ENCODE peak calls at places on chromosomes 13 and 19, in nine cellular contexts. L is IMR-90; M is endothelial cell; K is MCF 10A; I is activated T-cell treated with anti-CD3 and anti-CD28 coated beads, Interleukin-2, amount 50 U/mL, for 72 hours; R is right lobe of liver; Y is mucosa of gallbladder; O is esophagus squamous epithelium; V is occipital lobe. G is an unnamed sample.

GRCh38 chr19:46147791-46148288 is at the start of gene IGFL2:
- DNase-seq in L (no peak), M (no peak), K (peak; percentile 58), I (peak; percentile 20), R (no peak), Y (no peak), O (no peak), V (no peak), G (no peak)

GRCh38 chr13:49828452-49828851 is 36.0 kb upstream of the KPNA3 start:
- DNase-seq in L (no peak), M (no peak), K (peak; percentile 30), I (no peak), R (no peak), Y (no peak), O (no peak), V (no peak), G (no peak)

GRCh38 chr13:95153647-95154405 is 147.4 kb downstream of the ABCC4 start:
- DNase-seq in L (peak; percentile 21), M (no peak), K (peak; percentile 65), I (no peak), R (no peak), Y (no peak), O (no peak), V (no peak), G (peak; percentile 99)

GRCh38 chr13:103948477-103948876 is 882.3 kb upstream of the SLC10A2 start:
- DNase-seq in L (no peak), M (no peak), K (no peak), I (no peak), R (no peak), Y (no peak), O (no peak), V (no peak), G (no peak)

GRCh38 chr13:63351533-63351932 is 1935.9 kb upstream of the PCDH20 start:
- DNase-seq in L (peak; percentile 36), M (no peak), K (no peak), I (no peak), R (no peak), Y (no peak), O (no peak), V (no peak), G (no peak)

GRCh38 chr19:5150902-5151741 is 182.2 kb downstream of the KDM4B start:
- DNase-seq in L (no peak), M (no peak), K (no peak), I (no peak), R (peak; percentile 56), Y (no peak), O (no peak), V (no peak), G (no peak)

GRCh38 chr19:11881151-11881800 is 6.3 kb upstream of the ZNF69 start:
- DNase-seq in L (peak; percentile 51), M (peak; percentile 8), K (peak; percentile 30), I (peak; percentile 57), R (no peak), Y (peak; percentile 64), O (no peak), V (no peak), G (peak; percentile 15)

GRCh38 chr13:40383132-40383531 is 283.3 kb downstream of the FOXO1 start:
- DNase-seq in L (no peak), M (no peak), K (no peak), I (no peak), R (no peak), Y (no peak), O (no peak), V (no peak), G (no peak)

GRCh38 chr19:34336781-34337271 is 28.2 kb upstream of the GPI start:
- DNase-seq in L (peak; percentile 47), M (peak; percentile 44), K (peak; percentile 52), I (peak; percentile 62), R (no peak), Y (no peak), O (no peak), V (no peak), G (no peak)

GRCh38 chr13:45370922-45371406 is 30.0 kb upstream of the TPT1 start:
- DNase-seq in L (peak; percentile 84), M (peak; percentile 85), K (peak; percentile 69), I (peak; percentile 58), R (peak; percentile 73), Y (peak; percentile 60), O (no peak), V (no peak), G (no peak)

GRCh38 chr13:72953391-72953960 is 105.3 kb upstream of the KLF5 start:
- DNase-seq in L (no peak), M (no peak), K (peak; percentile 39), I (no peak), R (no peak), Y (peak; percentile 61), O (no peak), V (no peak), G (no peak)

GRCh38 chr13:94712287-94712811 is at the start of gene SOX21:
- DNase-seq in L (no peak), M (no peak), K (no peak), I (no peak), R (no peak), Y (no peak), O (no peak), V (no peak), G (peak; percentile 20)

GRCh38 chr19:19650331-19650730 is 6.9 kb upstream of the GMIP start:
- DNase-seq in L (no peak), M (no peak), K (no peak), I (no peak), R (no peak), Y (no peak), O (no peak), V (no peak), G (no peak)

GRCh38 chr19:16661480-16662034 is 618 bp downstream of the TMEM38A start:
- DNase-seq in L (no peak), M (no peak), K (no peak), I (peak; percentile 18), R (peak; percentile 66), Y (no peak), O (no peak), V (no peak), G (peak; percentile 35)

GRCh38 chr13:48994731-48995130 is 19.0 kb downstream of the FNDC3A start:
- DNase-seq in L (peak; percentile 68), M (no peak), K (no peak), I (no peak), R (no peak), Y (no peak), O (no peak), V (no peak), G (no peak)

GRCh38 chr19:5595129-5595528 is 27.4 kb upstream of the TINCR start:
- DNase-seq in L (no peak), M (no peak), K (no peak), I (no peak), R (no peak), Y (no peak), O (no peak), V (no peak), G (no peak)

GRCh38 chr19:14072535-14073231 is at the start of gene MISP3:
- DNase-seq in L (no peak), M (no peak), K (peak; percentile 51), I (peak; percentile 66), R (peak; percentile 89), Y (peak; percentile 51), O (no peak), V (no peak), G (no peak)

GRCh38 chr13:38045278-38046048 is 175.9 kb upstream of the TRPC4 start:
- DNase-seq in L (peak; percentile 33), M (peak; percentile 11), K (peak; percentile 56), I (no peak), R (no peak), Y (no peak), O (no peak), V (no peak), G (peak; percentile 13)

GRCh38 chr19:19997656-19998268 is 41.5 kb downstream of the ZNF682 start:
- DNase-seq in L (no peak), M (peak; percentile 50), K (no peak), I (peak; percentile 56), R (no peak), Y (peak; percentile 10), O (no peak), V (no peak), G (no peak)

GRCh38 chr13:33676700-33677048 is 141.3 kb upstream of the RFC3 start:
- DNase-seq in L (peak; percentile 21), M (no peak), K (peak; percentile 77), I (peak; percentile 37), R (peak; percentile 74), Y (peak; percentile 49), O (no peak), V (no peak), G (peak; percentile 71)

GRCh38 chr19:38210458-38210987 is 13.5 kb downstream of the DPF1 start:
- DNase-seq in L (peak; percentile 28), M (peak; percentile 61), K (no peak), I (no peak), R (no peak), Y (peak; percentile 27), O (no peak), V (peak; percentile 81), G (no peak)

GRCh38 chr19:51460164-51460992 is 2.1 kb upstream of the SIGLEC8 start:
- DNase-seq in L (peak; percentile 7), M (no peak), K (no peak), I (no peak), R (no peak), Y (no peak), O (no peak), V (no peak), G (no peak)

GRCh38 chr13:106159295-106160195 is 375.9 kb downstream of the EFNB2 start:
- DNase-seq in L (no peak), M (no peak), K (no peak), I (no peak), R (no peak), Y (no peak), O (no peak), V (no peak), G (no peak)

GRCh38 chr19:40217921-40218890 is at the start of gene TTC9B:
- DNase-seq in L (no peak), M (peak; percentile 61), K (no peak), I (peak; percentile 66), R (no peak), Y (no peak), O (no peak), V (no peak), G (no peak)

GRCh38 chr19:35327642-35328041 is 1.3 kb upstream of the CD22 start:
- DNase-seq in L (no peak), M (no peak), K (peak; percentile 16), I (no peak), R (no peak), Y (no peak), O (no peak), V (no peak), G (no peak)

GRCh38 chr19:7985481-7985911 is 19.9 kb downstream of the ELAVL1 start:
- DNase-seq in L (no peak), M (no peak), K (no peak), I (no peak), R (no peak), Y (no peak), O (no peak), V (no peak), G (no peak)

GRCh38 chr19:2554856-2555255 is 78.9 kb downstream of the GADD45B start:
- DNase-seq in L (peak; percentile 23), M (no peak), K (peak; percentile 24), I (no peak), R (peak; percentile 4), Y (no peak), O (no peak), V (no peak), G (no peak)

GRCh38 chr13:112994084-112994780 is 25.2 kb downstream of the MCF2L start:
- DNase-seq in L (no peak), M (no peak), K (no peak), I (no peak), R (no peak), Y (no peak), O (no peak), V (no peak), G (no peak)

GRCh38 chr13:63190742-63191141 is 1775.1 kb upstream of the PCDH20 start:
- DNase-seq in L (peak; percentile 53), M (no peak), K (peak; percentile 9), I (no peak), R (no peak), Y (no peak), O (no peak), V (no peak), G (no peak)

GRCh38 chr19:15418112-15418587 is 638 bp downstream of the AKAP8L start:
- DNase-seq in L (no peak), M (no peak), K (peak; percentile 43), I (no peak), R (no peak), Y (no peak), O (no peak), V (no peak), G (no peak)

GRCh38 chr13:32330438-32330837 is 15.1 kb downstream of the BRCA2 start:
- DNase-seq in L (peak; percentile 71), M (no peak), K (peak; percentile 89), I (no peak), R (no peak), Y (no peak), O (no peak), V (no peak), G (no peak)